ENCODE peak calls at places on chromosome 21, in seven cellular contexts. J is sigmoid colon, W is psoas muscle, X is NCI-H748 treated with DMSO at 0.1 percent for 48 hours, Q is testis, C is lower lobe of right lung, I is HT-29. N is an unnamed sample.

GRCh38 chr21:42414553-42414927 is 10.8 kb downstream of the UBASH3A start:
- DNase-seq in J (no peak), X (no peak), C (no peak), Q (no peak), W (no peak), I (no peak), N (no peak)

GRCh38 chr21:42319851-42320602 is 4.8 kb upstream of the TFF3 start:
- DNase-seq in C (no peak), J (peak), X (no peak), W (no peak), Q (no peak), I (peak), N (no peak)

GRCh38 chr21:37502947-37503346 is 136.4 kb downstream of the DYRK1A start:
- DNase-seq in C (no peak), W (no peak), I (no peak), X (no peak), Q (no peak), J (no peak), N (no peak)

GRCh38 chr21:45990741-45991605 is 9.4 kb downstream of the COL6A1 start:
- DNase-seq in C (peak), J (peak), W (peak), X (no peak), Q (peak), I (no peak), N (peak)

GRCh38 chr21:41726970-41727783 is 39.7 kb downstream of the RIPK4 start:
- DNase-seq in C (no peak), J (no peak), Q (no peak), W (peak), X (no peak), I (peak), N (peak)

GRCh38 chr21:35002879-35003722 is 46.0 kb downstream of the RUNX1 start:
- DNase-seq in C (no peak), Q (no peak), J (no peak), I (no peak), W (no peak), X (no peak), N (no peak)

GRCh38 chr21:41976611-41977010 is 22.8 kb upstream of the C2CD2 start:
- DNase-seq in W (no peak), J (no peak), C (no peak), I (no peak), X (no peak), Q (no peak), N (no peak)

GRCh38 chr21:45443595-45444181 is 38.7 kb downstream of the COL18A1 start:
- DNase-seq in Q (no peak), X (no peak), J (no peak), W (peak), C (no peak), I (peak), N (no peak)

GRCh38 chr21:39601194-39601940 is 11.4 kb upstream of the B3GALT5 start:
- DNase-seq in C (no peak), Q (no peak), J (no peak), I (no peak), X (no peak), W (no peak), N (no peak)

GRCh38 chr21:23968722-23969647 is 1638.3 kb downstream of the MRPL39 start:
- DNase-seq in J (no peak), W (no peak), Q (peak), I (peak), C (no peak), X (peak), N (no peak)

GRCh38 chr21:34613679-34614442 is 1.1 kb downstream of the RCAN1 start:
- DNase-seq in Q (no peak), J (no peak), C (no peak), X (no peak), W (no peak), I (no peak), N (no peak)